ENCODE peak calls at places on chromosomes 3 and 15, in six cellular contexts. V is central memory CD4-positive, alpha-beta T cell; N is posterior vena cava; A is activated gamma-delta T cell treated with Interleukin-2 at 50 U/mL for 16 hours; F is hepatocyte; D is progenitor cell of endocrine pancreas. J is an unnamed sample.

GRCh38 chr3:129195731-129196256 is 12.1 kb upstream of the CNBP start:
- DNase-seq in V (no peak), N (peak; percentile 85), A (no peak), F (peak; percentile 64), D (no peak), J (peak; percentile 97)

GRCh38 chr15:60865507-60865906 is 363.6 kb downstream of the RORA start:
- DNase-seq in V (no peak), N (no peak), A (no peak), F (no peak), D (no peak), J (no peak)

GRCh38 chr3:111249421-111249820 is 177.8 kb downstream of the NECTIN3 start:
- DNase-seq in V (no peak), N (no peak), A (no peak), F (no peak), D (no peak), J (no peak)

GRCh38 chr3:178159691-178160090 is 376.5 kb upstream of the KCNMB2 start:
- DNase-seq in V (no peak), N (no peak), A (no peak), F (no peak), D (no peak), J (no peak)

GRCh38 chr3:158794936-158795518 is 6.8 kb upstream of the MFSD1 start:
- DNase-seq in V (no peak), N (no peak), A (no peak), F (peak; percentile 54), D (no peak), J (peak; percentile 68)

GRCh38 chr15:65399001-65399706 is 21.4 kb upstream of the IGDCC3 start:
- DNase-seq in V (no peak), N (peak; percentile 20), A (no peak), F (no peak), D (no peak), J (no peak)

GRCh38 chr3:138338816-138339215 is 9.2 kb upstream of the NME9 start:
- DNase-seq in V (no peak), N (no peak), A (no peak), F (no peak), D (no peak), J (no peak)

GRCh38 chr3:194685723-194686413 is at the start of gene FAM43A:
- DNase-seq in V (peak; percentile 49), N (peak; percentile 98), A (peak; percentile 75), F (peak; percentile 89), D (peak; percentile 38), J (peak; percentile 95)

GRCh38 chr15:36905908-36906307 is 194.4 kb downstream of the MEIS2 start:
- DNase-seq in V (no peak), N (no peak), A (no peak), F (peak; percentile 31), D (no peak), J (peak; percentile 58)

GRCh38 chr3:127484601-127485388 is 105.7 kb downstream of the TPRA1 start:
- DNase-seq in V (no peak), N (peak; percentile 59), A (no peak), F (no peak), D (peak; percentile 7), J (peak; percentile 36)

GRCh38 chr3:42557849-42558248 is 23.9 kb downstream of the SEC22C start:
- DNase-seq in V (peak; percentile 42), N (no peak), A (peak; percentile 32), F (no peak), D (no peak), J (no peak)

GRCh38 chr15:38474155-38474757 is 20.3 kb downstream of the FAM98B start:
- DNase-seq in V (peak; percentile 66), N (no peak), A (peak; percentile 31), F (peak; percentile 72), D (no peak), J (peak; percentile 85)

GRCh38 chr3:43867673-43868072 is 176.9 kb downstream of the ABHD5 start:
- DNase-seq in V (no peak), N (no peak), A (no peak), F (no peak), D (no peak), J (peak; percentile 80)

GRCh38 chr3:195133462-195133861 is 137.5 kb downstream of the XXYLT1 start:
- DNase-seq in V (peak; percentile 39), N (no peak), A (no peak), F (no peak), D (no peak), J (peak; percentile 24)

J was measured in EH.